ENCODE peak calls at places on chromosomes 13 and 19, in seven cellular contexts. Q is heart left ventricle, L is esophagus squamous epithelium, R is bronchial epithelial cell, M is neural crest cell, D is psoas muscle, F is foreskin fibroblast. Z is an unnamed sample.

GRCh38 chr19:1408300-1409203 is 1.2 kb downstream of the DAZAP1 start:
- DNase-seq in Q (peak; percentile 72), L (no peak), R (no peak), M (peak; percentile 30), D (peak; percentile 63), F (peak; percentile 73), Z (peak; percentile 72)

GRCh38 chr19:33333615-33334014 is 31.3 kb upstream of the CEBPA start:
- DNase-seq in Q (no peak), L (no peak), R (peak; percentile 36), M (no peak), D (no peak), F (no peak), Z (no peak)

GRCh38 chr13:59326717-59327116 is 837.0 kb downstream of the DIAPH3 start:
- DNase-seq in Q (no peak), L (no peak), R (no peak), M (no peak), D (no peak), F (no peak), Z (no peak)

GRCh38 chr19:50315773-50316448 is 13.3 kb downstream of the KCNC3 start:
- DNase-seq in Q (no peak), L (no peak), R (no peak), M (no peak), D (no peak), F (no peak), Z (peak; percentile 86)

GRCh38 chr19:55315956-55316525 is 9.1 kb downstream of the TMEM150B start:
- DNase-seq in Q (no peak), L (no peak), R (peak; percentile 25), M (no peak), D (no peak), F (no peak), Z (no peak)

GRCh38 chr13:40161008-40161694 is 505.3 kb downstream of the FOXO1 start:
- DNase-seq in Q (no peak), L (no peak), R (no peak), M (no peak), D (no peak), F (no peak), Z (no peak)

GRCh38 chr19:4913996-4914735 is 4.9 kb downstream of the UHRF1 start:
- DNase-seq in Q (no peak), L (no peak), R (no peak), M (no peak), D (no peak), F (no peak), Z (no peak)

GRCh38 chr19:14410054-14410774 is 8.9 kb downstream of the DDX39A start:
- DNase-seq in Q (no peak), L (no peak), R (no peak), M (no peak), D (no peak), F (no peak), Z (peak; percentile 23)

GRCh38 chr13:112968380-112968909 is 569 bp upstream of the MCF2L start:
- DNase-seq in Q (peak; percentile 78), L (no peak), R (no peak), M (no peak), D (no peak), F (no peak), Z (peak; percentile 74)

GRCh38 chr13:74090397-74090796 is 43.8 kb downstream of the KLF12 start:
- DNase-seq in Q (no peak), L (no peak), R (peak; percentile 25), M (no peak), D (no peak), F (no peak), Z (no peak)

GRCh38 chr13:80513196-80513595 is 172.3 kb upstream of the SPRY2 start:
- DNase-seq in Q (no peak), L (no peak), R (no peak), M (no peak), D (no peak), F (no peak), Z (no peak)

GRCh38 chr13:23445794-23446193 is 12.3 kb upstream of the SACS start:
- DNase-seq in Q (no peak), L (no peak), R (peak; percentile 64), M (no peak), D (no peak), F (no peak), Z (no peak)

GRCh38 chr19:10602330-10603083 is 15.4 kb upstream of the AP1M2 start:
- DNase-seq in Q (peak; percentile 93), L (no peak), R (no peak), M (peak; percentile 75), D (peak; percentile 89), F (peak; percentile 85), Z (peak; percentile 98)

GRCh38 chr19:5803752-5804515 is 933 bp upstream of the NRTN start:
- DNase-seq in Q (peak; percentile 93), L (no peak), R (peak; percentile 66), M (peak; percentile 99), D (peak; percentile 82), F (peak; percentile 95), Z (peak; percentile 99)

GRCh38 chr13:109160357-109160756 is 530.9 kb downstream of the MYO16 start:
- DNase-seq in Q (no peak), L (no peak), R (no peak), M (no peak), D (no peak), F (no peak), Z (no peak)

GRCh38 chr19:11694533-11695439 is 44.0 kb downstream of the ZNF823 start:
- DNase-seq in Q (peak; percentile 96), L (peak; percentile 46), R (peak; percentile 85), M (peak; percentile 99), D (peak; percentile 92), F (peak; percentile 97), Z (peak; percentile 95)

GRCh38 chr19:11698231-11698630 is 40.5 kb downstream of the ZNF823 start:
- DNase-seq in Q (no peak), L (no peak), R (no peak), M (no peak), D (no peak), F (no peak), Z (no peak)

GRCh38 chr19:11692127-11692790 is 46.5 kb downstream of the ZNF823 start:
- DNase-seq in Q (no peak), L (no peak), R (no peak), M (no peak), D (no peak), F (no peak), Z (no peak)

GRCh38 chr19:11697284-11697855 is 41.4 kb downstream of the ZNF823 start:
- DNase-seq in Q (no peak), L (no peak), R (no peak), M (no peak), D (no peak), F (peak; percentile 52), Z (no peak)

GRCh38 chr19:11693505-11694499 is 44.9 kb downstream of the ZNF823 start:
- DNase-seq in Q (no peak), L (no peak), R (peak; percentile 62), M (no peak), D (no peak), F (peak; percentile 95), Z (no peak)
- TF ChIP-seq CTCF in Q (no peak), L (no peak), R (no peak), M (no peak), D (no peak), F (no peak), Z (no peak)

DNA sequence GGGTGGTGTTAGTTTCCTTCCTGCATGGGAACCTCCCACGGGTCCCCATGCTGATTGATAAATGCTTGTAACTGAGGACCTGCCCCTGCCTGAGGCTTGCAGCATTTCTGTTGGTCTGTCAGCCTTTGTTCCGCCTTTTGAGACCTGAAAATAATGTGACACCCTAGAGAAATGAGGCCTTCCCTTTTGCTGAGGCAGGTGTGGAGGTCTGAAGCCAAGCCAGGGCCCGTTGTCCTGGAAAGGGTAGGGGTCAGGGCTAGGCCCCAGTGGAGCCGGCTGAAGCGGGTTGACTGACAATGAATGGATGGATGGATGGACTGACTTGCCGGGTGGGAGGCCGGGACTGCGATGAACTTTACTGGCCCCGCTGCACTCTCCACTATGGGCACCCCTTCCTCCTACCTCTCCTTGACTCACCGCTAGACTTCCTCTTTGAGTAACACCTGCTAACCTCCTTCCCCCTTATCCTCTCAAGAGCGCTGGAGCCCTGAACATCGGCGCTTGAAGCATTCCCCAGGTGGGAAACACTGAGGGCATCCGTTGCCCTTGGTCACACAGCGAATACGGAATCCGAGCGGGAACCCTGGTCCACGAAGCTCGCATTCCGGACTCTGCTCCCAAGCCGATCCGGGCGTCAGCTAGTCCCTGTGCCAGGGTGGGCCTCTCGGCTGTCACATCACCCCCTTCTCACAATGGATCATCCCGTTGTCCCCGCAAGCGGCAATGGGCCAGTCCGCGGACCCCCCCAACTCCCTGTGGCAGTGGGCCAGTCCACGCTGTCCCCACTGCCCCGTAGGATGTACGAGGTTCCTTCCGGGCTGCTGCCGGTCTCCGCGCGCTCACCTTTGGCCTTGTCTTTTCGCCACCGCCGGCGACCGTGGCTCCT is 4.4 kb downstream of the LIPE start:
- DNase-seq in Q (no peak), L (no peak), R (peak; percentile 71), M (peak; percentile 68), D (no peak), F (peak; percentile 68), Z (peak; percentile 60)
- TF ChIP-seq CTCF in Q (no peak), L (no peak), R (no peak), M (no peak), D (no peak), F (no peak), Z (no peak)

GRCh38 chr13:26062853-26063444 is 11.1 kb upstream of the SHISA2 start:
- DNase-seq in Q (no peak), L (no peak), R (peak; percentile 55), M (peak; percentile 43), D (no peak), F (peak; percentile 59), Z (peak; percentile 41)
- TF ChIP-seq CTCF in Q (peak; percentile 65), L (peak; percentile 40), R (peak; percentile 67), M (peak; percentile 81), D (peak; percentile 72), F (peak; percentile 66), Z (peak; percentile 49)

GRCh38 chr19:19039901-19040300 is 6.5 kb downstream of the ARMC6 start:
- DNase-seq in Q (no peak), L (no peak), R (no peak), M (no peak), D (no peak), F (no peak), Z (no peak)
- TF ChIP-seq CTCF in Q (no peak), L (no peak), R (no peak), M (no peak), D (no peak), F (no peak), Z (no peak)

GRCh38 chr13:105207586-105208293 is 1327.7 kb downstream of the EFNB2 start:
- DNase-seq in Q (no peak), L (no peak), R (no peak), M (no peak), D (no peak), F (peak; percentile 8), Z (no peak)

DNA sequence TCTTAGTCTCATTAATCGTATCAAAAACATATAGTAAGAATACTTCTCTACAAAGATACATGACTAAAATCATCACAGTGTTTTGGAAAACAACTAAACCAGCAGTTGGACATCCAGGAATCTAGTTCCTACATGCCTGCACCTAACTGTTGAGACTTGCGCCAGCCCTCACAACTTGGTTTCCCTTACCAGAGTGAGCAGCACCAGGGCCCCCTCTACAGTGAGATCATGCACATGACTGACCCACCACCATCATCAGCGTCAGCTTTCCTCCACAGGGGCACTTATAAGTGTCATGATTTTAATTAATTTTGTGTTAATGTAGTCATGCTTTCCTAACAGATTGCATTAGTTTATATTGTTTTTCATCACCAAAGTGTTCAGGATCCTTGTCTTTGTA is 1322.0 kb downstream of the EFNB2 start:
- DNase-seq in Q (no peak), L (no peak), R (peak; percentile 69), M (no peak), D (no peak), F (no peak), Z (no peak)
- TF ChIP-seq CTCF in Q (no peak), L (no peak), R (no peak), M (no peak), D (no peak), F (no peak), Z (no peak)

Z was measured in GM13977.